ENCODE peak calls at places on chromosomes 2 and 18, in ten cellular contexts. G, D, K, J, Y, X, L, T, C and F are unnamed samples.

GRCh38 chr2:28637648-28638047 is 114.0 kb upstream of the PPP1CB start:
- DNase-seq in D (no peak), X (peak; percentile 25), L (no peak), J (no peak), K (no peak), T (no peak), G (no peak), C (no peak), Y (no peak), F (no peak)

GRCh38 chr2:197293252-197294007 is 17.1 kb downstream of the ANKRD44 start:
- DNase-seq in C (no peak), T (no peak), G (no peak), X (no peak), D (no peak), L (no peak), K (no peak), Y (no peak), J (no peak), F (peak; percentile 56)

GRCh38 chr2:52386433-52386832 is 1354.5 kb upstream of the NRXN1 start:
- DNase-seq in K (no peak), T (no peak), G (no peak), L (no peak), D (no peak), C (no peak), X (no peak), Y (no peak), J (no peak), F (no peak)

GRCh38 chr2:3377279-3377611 is 373 bp downstream of the EIPR1 start:
- DNase-seq in Y (peak; percentile 19), D (peak; percentile 66), T (no peak), J (peak; percentile 41), C (peak; percentile 35), G (no peak), L (no peak), X (peak; percentile 55), K (peak; percentile 71), F (peak; percentile 26)

GRCh38 chr18:37270666-37271052 is 294.9 kb downstream of the CELF4 start:
- DNase-seq in G (no peak), J (no peak), D (no peak), X (no peak), Y (no peak), C (no peak), L (no peak), K (no peak), T (no peak), F (no peak)

GRCh38 chr2:20356042-20356441 is 5.4 kb upstream of the PUM2 start:
- DNase-seq in J (peak; percentile 89), X (peak; percentile 40), K (no peak), C (peak; percentile 95), L (no peak), Y (no peak), T (no peak), G (no peak), D (peak; percentile 39), F (no peak)

GRCh38 chr2:209610631-209611030 is 161.0 kb upstream of the UNC80 start:
- DNase-seq in C (no peak), Y (no peak), G (no peak), D (no peak), L (no peak), J (no peak), K (no peak), X (no peak), T (no peak), F (no peak)

GRCh38 chr2:28449489-28450395 is 46.1 kb upstream of the PLB1 start:
- DNase-seq in L (no peak), K (no peak), X (peak; percentile 89), G (peak; percentile 28), T (peak; percentile 45), D (no peak), C (peak; percentile 53), J (no peak), Y (peak; percentile 22), F (no peak)

GRCh38 chr2:64212346-64212745 is 68.1 kb upstream of the PELI1 start:
- DNase-seq in C (peak; percentile 94), Y (no peak), G (no peak), D (no peak), J (peak; percentile 83), X (peak; percentile 53), T (peak; percentile 44), L (no peak), K (no peak), F (no peak)